ENCODE peak calls at places on chromosome 19, in seven cellular contexts. M is tibial artery, J is H9, Y is ovary, B is psoas muscle, G is fibroblast of lung, O is adrenal gland. P is an unnamed sample.

GRCh38 chr19:16894080-16894479 is 5.3 kb downstream of the F2RL3 start:
- DNase-seq in M (no peak), J (no peak), Y (no peak), B (no peak), G (no peak), O (no peak), P (no peak)

GRCh38 chr19:13953021-13953531 is 767 bp downstream of the DCAF15 start:
- DNase-seq in M (no peak), J (peak; percentile 50), Y (no peak), B (no peak), G (peak; percentile 52), O (peak; percentile 40), P (no peak)

GRCh38 chr19:15701757-15702589 is 25.9 kb upstream of the OR10H2 start:
- DNase-seq in M (no peak), J (no peak), Y (no peak), B (no peak), G (no peak), O (no peak), P (no peak)

GRCh38 chr19:5254944-5255343 is 85.7 kb downstream of the PTPRS start:
- DNase-seq in M (no peak), J (no peak), Y (no peak), B (no peak), G (no peak), O (no peak), P (no peak)

GRCh38 chr19:19643158-19644053 is at the start of gene GMIP:
- DNase-seq in M (peak; percentile 84), J (peak; percentile 90), Y (peak; percentile 78), B (peak; percentile 82), G (peak; percentile 28), O (peak; percentile 57), P (peak; percentile 70)

GRCh38 chr19:1156305-1156801 is 17.7 kb downstream of the SBNO2 start:
- DNase-seq in M (no peak), J (no peak), Y (peak; percentile 52), B (peak; percentile 68), G (peak; percentile 58), O (peak; percentile 62), P (no peak)

GRCh38 chr19:42143341-42144234 is 11.3 kb upstream of the POU2F2 start:
- DNase-seq in M (no peak), J (peak; percentile 73), Y (no peak), B (no peak), G (peak; percentile 29), O (no peak), P (no peak)

GRCh38 chr19:41612483-41612882 is 14.4 kb downstream of the CEACAM4 start:
- DNase-seq in M (no peak), J (no peak), Y (no peak), B (no peak), G (no peak), O (no peak), P (no peak)

GRCh38 chr19:50928841-50929240 is 17.6 kb upstream of the KLK4 start:
- DNase-seq in M (no peak), J (no peak), Y (no peak), B (no peak), G (no peak), O (no peak), P (no peak)

GRCh38 chr19:12756150-12756883 is 4.7 kb downstream of the BEST2 start:
- DNase-seq in M (no peak), J (no peak), Y (no peak), B (no peak), G (no peak), O (no peak), P (no peak)

GRCh38 chr19:1377965-1378785 is 5.5 kb upstream of the NDUFS7 start:
- DNase-seq in M (no peak), J (no peak), Y (no peak), B (no peak), G (no peak), O (no peak), P (no peak)

GRCh38 chr19:43798546-43799409 is 3.5 kb downstream of the LYPD5 start:
- DNase-seq in M (no peak), J (peak; percentile 90), Y (no peak), B (no peak), G (peak; percentile 42), O (peak; percentile 33), P (no peak)

GRCh38 chr19:4380254-4380727 is 20.1 kb downstream of the SH3GL1 start:
- DNase-seq in M (peak; percentile 65), J (no peak), Y (peak; percentile 33), B (peak; percentile 74), G (no peak), O (no peak), P (no peak)

GRCh38 chr19:12126707-12127106 is 13.4 kb downstream of the ZNF20 start:
- DNase-seq in M (no peak), J (no peak), Y (no peak), B (no peak), G (no peak), O (no peak), P (no peak)

GRCh38 chr19:18368504-18369222 is 17.3 kb upstream of the GDF15 start:
- DNase-seq in M (no peak), J (no peak), Y (no peak), B (no peak), G (no peak), O (no peak), P (no peak)

GRCh38 chr19:31114585-31114984 is 234.7 kb downstream of the TSHZ3 start:
- DNase-seq in M (no peak), J (no peak), Y (no peak), B (no peak), G (peak; percentile 49), O (no peak), P (no peak)

GRCh38 chr19:1407662-1408299 is 395 bp downstream of the DAZAP1 start:
- DNase-seq in M (peak; percentile 75), J (no peak), Y (peak; percentile 53), B (peak; percentile 77), G (no peak), O (no peak), P (no peak)

GRCh38 chr19:43777163-43777700 is 3.5 kb downstream of the KCNN4 start:
- DNase-seq in M (no peak), J (no peak), Y (no peak), B (peak; percentile 53), G (peak; percentile 82), O (no peak), P (no peak)

GRCh38 chr19:38273499-38273898 is 9.1 kb downstream of the SPINT2 start:
- DNase-seq in M (no peak), J (no peak), Y (no peak), B (no peak), G (no peak), O (no peak), P (no peak)
- H3K27ac ChIP-seq in M (no peak overlapping the region), J (no peak overlapping the region), Y (no peak overlapping the region), B (no peak overlapping the region), G (no peak overlapping the region), O (no peak overlapping the region), P (no peak overlapping the region)

GRCh38 chr19:35216833-35217707 is 11.5 kb downstream of the FAM187B start:
- DNase-seq in M (no peak), J (peak; percentile 56), Y (no peak), B (no peak), G (no peak), O (peak; percentile 61), P (no peak)
- H3K27ac ChIP-seq in M (no peak overlapping the region), J (no peak overlapping the region), Y (no peak overlapping the region), B (no peak overlapping the region), G (no peak overlapping the region), O (no peak overlapping the region), P (no peak overlapping the region)

DNA sequence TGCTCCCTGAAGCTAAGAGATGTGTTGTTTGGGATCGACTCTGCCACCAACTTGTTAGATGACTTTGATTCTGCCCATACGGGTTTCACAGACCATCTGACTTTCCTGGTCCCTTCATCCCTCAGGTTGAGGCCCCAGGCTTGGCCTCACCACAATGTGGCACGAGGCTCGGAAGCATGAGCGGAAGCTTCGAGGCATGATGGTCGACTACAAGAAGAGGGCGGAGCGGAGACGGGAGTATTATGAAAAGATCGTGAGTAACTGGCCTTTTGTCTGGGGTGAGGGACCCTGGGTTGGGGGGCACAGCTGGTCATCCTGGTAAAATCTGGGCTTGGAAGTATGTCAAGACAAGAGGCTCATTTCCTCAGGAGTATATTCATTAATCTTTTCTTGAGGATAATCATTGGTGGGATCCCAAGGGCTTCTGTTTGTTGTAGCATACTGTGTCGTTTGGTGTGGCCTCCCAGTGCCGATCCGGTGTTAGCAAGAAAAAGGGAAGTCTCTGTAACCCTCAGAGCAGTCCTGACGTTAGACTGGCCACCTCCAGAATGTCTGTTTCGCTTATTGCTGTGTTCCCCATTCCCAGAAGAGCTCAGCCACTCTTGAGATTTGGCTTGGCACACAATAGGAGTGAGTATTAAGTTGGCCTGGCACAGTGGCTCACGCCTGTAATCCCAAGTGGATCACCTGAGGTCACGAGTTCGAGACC is 1.4 kb downstream of the CLASRP start:
- DNase-seq in M (no peak), J (no peak), Y (no peak), B (no peak), G (no peak), O (peak; percentile 38), P (no peak)
- H3K27ac ChIP-seq in M (peak overlapping the region; percentile 92), J (no peak overlapping the region), Y (no peak overlapping the region), B (peak overlapping the region; percentile 97), G (peak overlapping the region; percentile 18), O (no peak overlapping the region), P (no peak overlapping the region)

GRCh38 chr19:7418575-7418974 is 69.8 kb downstream of the ARHGEF18 start:
- DNase-seq in M (no peak), J (no peak), Y (no peak), B (no peak), G (no peak), O (no peak), P (no peak)
- H3K27ac ChIP-seq in M (no peak overlapping the region), J (no peak overlapping the region), Y (no peak overlapping the region), B (no peak overlapping the region), G (no peak overlapping the region), O (no peak overlapping the region), P (no peak overlapping the region)

P was measured in dorsolateral prefrontal cortex.